ENCODE peak calls at places on chromosomes 6 and 20, in four cellular contexts. V, D, B and Y are unnamed samples.

GRCh38 chr20:2762578-2763131 is 37.8 kb downstream of the CPXM1 start:
- DNase-seq in V (no peak), D (no peak), B (no peak), Y (no peak)

GRCh38 chr20:55582498-55582897 is 422.8 kb downstream of the CBLN4 start:
- DNase-seq in V (no peak), D (no peak), B (no peak), Y (no peak)

GRCh38 chr6:28632326-28632851 is 106.7 kb downstream of the GPX5 start:
- DNase-seq in V (no peak), D (no peak), B (no peak), Y (no peak)

GRCh38 chr6:151690768-151691562 is 116.5 kb upstream of the ESR1 start:
- DNase-seq in V (no peak), D (no peak), B (no peak), Y (no peak)

GRCh38 chr6:13457577-13457976 is 29.8 kb downstream of the GFOD1 start:
- DNase-seq in V (no peak), D (no peak), B (no peak), Y (no peak)

GRCh38 chr6:32070814-32071466 is 32.7 kb downstream of the CYP21A2 start:
- DNase-seq in V (no peak), D (no peak), B (no peak), Y (no peak)

GRCh38 chr6:138528137-138528536 is 28.8 kb upstream of the NHSL1 start:
- DNase-seq in V (no peak), D (no peak), B (no peak), Y (no peak)

GRCh38 chr6:143176090-143177021 is 115.7 kb downstream of the AIG1 start:
- DNase-seq in V (no peak), D (peak; percentile 45), B (no peak), Y (no peak)

GRCh38 chr6:154606457-154606856 is 96.0 kb upstream of the CNKSR3 start:
- DNase-seq in V (no peak), D (no peak), B (no peak), Y (peak; percentile 76)

GRCh38 chr20:10735195-10735949 is 61.6 kb upstream of the JAG1 start:
- DNase-seq in V (no peak), D (no peak), B (no peak), Y (no peak)

GRCh38 chr6:130365166-130366010 is 429 bp upstream of the TMEM200A start:
- DNase-seq in V (peak; percentile 89), D (peak; percentile 90), B (peak; percentile 88), Y (peak; percentile 79)

GRCh38 chr20:17379651-17380050 is 151.5 kb downstream of the BFSP1 start:
- DNase-seq in V (no peak), D (no peak), B (no peak), Y (no peak)

GRCh38 chr6:84798257-84798656 is 33.9 kb upstream of the TBX18 start:
- DNase-seq in V (no peak), D (no peak), B (no peak), Y (no peak)
- TF ChIP-seq CTCF in V (no peak), D (no peak), B (no peak), Y (no peak)

GRCh38 chr6:127182501-127182900 is 64.0 kb downstream of the RSPO3 start:
- DNase-seq in V (no peak), D (no peak), B (no peak), Y (no peak)

GRCh38 chr6:127190552-127190951 is 72.1 kb downstream of the RSPO3 start:
- DNase-seq in V (no peak), D (peak; percentile 52), B (peak; percentile 12), Y (no peak)

GRCh38 chr6:127188752-127189151 is 70.3 kb downstream of the RSPO3 start:
- DNase-seq in V (no peak), D (no peak), B (no peak), Y (no peak)

GRCh38 chr6:127185410-127185809 is 66.9 kb downstream of the RSPO3 start:
- DNase-seq in V (no peak), D (no peak), B (no peak), Y (no peak)

DNA sequence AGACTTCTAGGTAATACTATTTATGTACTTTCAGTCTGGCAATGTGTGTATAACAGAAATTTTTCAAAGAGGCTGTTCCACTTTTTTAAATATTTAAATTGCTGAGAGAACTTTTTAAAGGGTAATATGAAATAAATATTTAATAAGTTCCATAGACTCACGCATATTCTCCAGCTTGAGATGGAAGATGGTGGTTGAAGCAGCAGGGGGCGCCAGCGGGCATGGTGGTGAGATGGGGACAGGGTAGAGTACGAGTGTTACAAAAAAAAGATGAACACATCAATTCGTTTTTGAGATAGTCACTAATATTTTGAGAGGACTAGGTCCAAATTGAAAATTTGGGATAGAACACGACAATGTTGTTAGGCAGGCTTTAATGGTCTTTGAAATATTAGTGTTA is 68.4 kb downstream of the RSPO3 start:
- DNase-seq in V (peak; percentile 54), D (peak; percentile 71), B (peak; percentile 37), Y (no peak)
- TF ChIP-seq CTCF in V (peak; percentile 50), D (peak; percentile 97), B (peak; percentile 44), Y (peak; percentile 60)

GRCh38 chr6:149483849-149484635 is 772 bp downstream of the ZC3H12D start:
- DNase-seq in V (no peak), D (no peak), B (no peak), Y (no peak)

GRCh38 chr6:149487316-149487715 is 2.5 kb upstream of the ZC3H12D start:
- DNase-seq in V (no peak), D (no peak), B (no peak), Y (no peak)

GRCh38 chr6:149482542-149483261 is 2.1 kb downstream of the ZC3H12D start:
- DNase-seq in V (no peak), D (no peak), B (no peak), Y (no peak)

GRCh38 chr6:149483302-149483701 is 1.5 kb downstream of the ZC3H12D start:
- DNase-seq in V (no peak), D (no peak), B (no peak), Y (no peak)

DNA sequence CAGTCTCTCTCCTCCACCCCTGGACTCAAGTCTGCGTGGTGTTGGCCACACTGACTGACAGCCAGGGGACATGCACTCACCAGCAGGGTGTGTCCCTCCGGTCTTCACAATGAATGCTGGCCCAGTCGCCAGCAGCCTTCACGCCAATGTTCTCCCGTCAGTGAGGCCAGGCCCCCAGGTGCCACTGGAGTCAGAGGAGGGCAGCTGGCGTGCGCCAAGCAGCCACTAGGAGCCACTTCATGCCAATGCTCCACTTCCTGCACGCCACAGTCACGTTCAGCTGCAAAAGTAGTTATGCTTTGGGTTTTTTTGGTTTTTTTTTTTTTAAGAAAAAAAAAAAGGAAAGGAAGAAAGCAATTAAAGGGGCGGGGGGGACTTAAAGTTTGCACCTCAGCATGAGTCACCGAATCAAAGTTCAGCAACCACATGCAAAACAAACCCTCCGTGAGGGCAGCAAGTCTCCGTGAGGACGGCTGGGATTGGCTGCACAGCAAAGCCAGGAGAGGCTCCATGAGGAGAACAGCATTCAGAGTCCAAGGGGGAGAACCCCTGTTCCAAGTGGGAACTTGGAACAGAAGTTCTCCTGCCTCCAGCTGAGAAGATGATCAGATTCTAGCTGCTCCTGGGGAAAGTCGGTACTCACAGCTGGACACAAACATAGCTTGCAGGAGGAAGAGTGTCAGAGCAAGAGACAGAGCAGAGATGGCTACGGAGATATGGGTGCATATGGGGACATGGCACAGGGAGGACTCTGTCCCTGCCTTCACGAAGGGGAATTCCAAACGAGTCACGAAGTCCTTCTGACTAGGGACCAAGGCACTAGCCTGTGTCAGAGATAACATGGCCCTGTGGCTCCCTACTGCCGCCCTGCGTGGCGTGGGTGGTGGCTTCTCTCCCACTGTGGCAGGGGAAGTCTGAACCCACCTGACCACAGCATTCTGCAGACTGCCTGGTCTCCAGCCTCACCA is at the start of gene ZC3H12D:
- DNase-seq in V (no peak), D (no peak), B (no peak), Y (peak; percentile 60)
- TF ChIP-seq CTCF in V (no peak), D (no peak), B (peak; percentile 7), Y (peak; percentile 25)

GRCh38 chr6:46000905-46001304 is 14.8 kb downstream of the CLIC5 start:
- DNase-seq in V (no peak), D (no peak), B (no peak), Y (no peak)

GRCh38 chr6:46002264-46002663 is 13.4 kb downstream of the CLIC5 start:
- DNase-seq in V (no peak), D (no peak), B (no peak), Y (no peak)

GRCh38 chr6:45997875-45998506 is 17.7 kb downstream of the CLIC5 start:
- DNase-seq in V (no peak), D (no peak), B (no peak), Y (no peak)

DNA sequence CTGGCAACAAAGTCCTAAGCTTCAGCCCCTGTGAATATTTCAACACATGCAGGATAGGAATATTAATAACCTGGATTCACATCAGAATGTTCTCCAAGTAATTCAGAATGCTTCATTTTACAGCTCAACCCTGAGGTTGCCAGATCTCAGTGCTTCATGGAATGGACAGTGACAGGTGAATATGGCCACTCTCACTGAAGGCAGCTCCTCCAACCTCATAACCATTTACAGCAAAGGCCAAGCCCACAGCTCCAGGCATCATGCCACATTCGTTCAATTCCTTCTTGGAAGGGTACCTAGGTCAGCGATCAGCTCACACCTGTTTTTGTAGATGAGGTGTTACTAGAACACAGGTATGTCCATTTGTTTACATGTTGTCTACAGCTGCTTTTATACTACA is 17.1 kb downstream of the CLIC5 start:
- DNase-seq in V (no peak), D (no peak), B (no peak), Y (no peak)
- TF ChIP-seq CTCF in V (no peak), D (no peak), B (no peak), Y (no peak)